ENCODE peak calls at places on chromosome 22, in four cellular contexts. O, D, P and F are unnamed samples.
A peak's percentile ranks its signal among the peaks of the same experiment; 100 is the strongest.

GRCh38 chr22:49330421-49331222 is 497.1 kb downstream of the BRD1 start:
- DNase-seq in O (no peak), D (no peak), P (no peak), F (no peak)

GRCh38 chr22:23409976-23410375 is 170.1 kb downstream of the IGLL1 start:
- DNase-seq in O (no peak), D (no peak), P (no peak), F (no peak)

GRCh38 chr22:44125421-44125820 is 55.3 kb upstream of the PARVG start:
- DNase-seq in O (no peak), D (no peak), P (no peak), F (no peak)

GRCh38 chr22:49632199-49633009 is 195.3 kb downstream of the BRD1 start:
- DNase-seq in O (no peak), D (no peak), P (peak; percentile 47), F (peak; percentile 68)

GRCh38 chr22:48366056-48366455 is 1461.6 kb downstream of the BRD1 start:
- DNase-seq in O (no peak), D (no peak), P (no peak), F (no peak)

GRCh38 chr22:36009085-36009484 is 19.5 kb downstream of the RBFOX2 start:
- DNase-seq in O (no peak), D (no peak), P (no peak), F (no peak)

GRCh38 chr22:41939981-41940852 is 6.7 kb downstream of the CENPM start:
- DNase-seq in O (peak; percentile 89), D (peak; percentile 81), P (no peak), F (no peak)

GRCh38 chr22:40436460-40437431 is 66.4 kb downstream of the SGSM3 start:
- DNase-seq in O (peak; percentile 84), D (no peak), P (peak; percentile 41), F (no peak)

GRCh38 chr22:42920101-42920820 is 63.2 kb upstream of the ARFGAP3 start:
- DNase-seq in O (no peak), D (no peak), P (no peak), F (no peak)

GRCh38 chr22:48697223-48697622 is 1130.5 kb downstream of the BRD1 start:
- DNase-seq in O (no peak), D (no peak), P (no peak), F (no peak)

GRCh38 chr22:45211848-45212247 is 28.8 kb downstream of the KIAA0930 start:
- DNase-seq in O (no peak), D (no peak), P (no peak), F (no peak)

DNA sequence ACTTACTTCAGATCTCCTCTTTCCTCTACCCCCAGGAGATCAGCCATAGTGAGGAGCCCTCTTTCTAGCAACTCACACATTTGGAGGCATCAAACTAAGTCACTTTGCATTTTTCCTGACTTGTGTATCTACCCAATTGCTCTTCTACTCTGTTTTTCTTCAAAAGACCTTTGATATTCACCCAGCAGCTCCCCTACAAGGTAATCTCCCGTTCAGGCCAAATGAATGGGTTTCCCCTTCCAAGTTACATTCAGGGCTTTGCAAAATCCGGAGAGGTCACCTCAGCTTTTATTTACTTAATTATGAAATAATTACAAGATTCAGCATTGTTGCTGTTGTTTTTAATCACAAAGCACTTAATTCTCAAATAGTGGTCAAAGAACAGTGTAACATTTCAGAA is 6.1 kb downstream of the LARGE1 start:
- DNase-seq in O (no peak), D (no peak), P (no peak), F (no peak)
- H3K4me3 ChIP-seq in O (no peak overlapping the region), D (no peak overlapping the region), P (no peak overlapping the region), F (no peak overlapping the region)

DNA sequence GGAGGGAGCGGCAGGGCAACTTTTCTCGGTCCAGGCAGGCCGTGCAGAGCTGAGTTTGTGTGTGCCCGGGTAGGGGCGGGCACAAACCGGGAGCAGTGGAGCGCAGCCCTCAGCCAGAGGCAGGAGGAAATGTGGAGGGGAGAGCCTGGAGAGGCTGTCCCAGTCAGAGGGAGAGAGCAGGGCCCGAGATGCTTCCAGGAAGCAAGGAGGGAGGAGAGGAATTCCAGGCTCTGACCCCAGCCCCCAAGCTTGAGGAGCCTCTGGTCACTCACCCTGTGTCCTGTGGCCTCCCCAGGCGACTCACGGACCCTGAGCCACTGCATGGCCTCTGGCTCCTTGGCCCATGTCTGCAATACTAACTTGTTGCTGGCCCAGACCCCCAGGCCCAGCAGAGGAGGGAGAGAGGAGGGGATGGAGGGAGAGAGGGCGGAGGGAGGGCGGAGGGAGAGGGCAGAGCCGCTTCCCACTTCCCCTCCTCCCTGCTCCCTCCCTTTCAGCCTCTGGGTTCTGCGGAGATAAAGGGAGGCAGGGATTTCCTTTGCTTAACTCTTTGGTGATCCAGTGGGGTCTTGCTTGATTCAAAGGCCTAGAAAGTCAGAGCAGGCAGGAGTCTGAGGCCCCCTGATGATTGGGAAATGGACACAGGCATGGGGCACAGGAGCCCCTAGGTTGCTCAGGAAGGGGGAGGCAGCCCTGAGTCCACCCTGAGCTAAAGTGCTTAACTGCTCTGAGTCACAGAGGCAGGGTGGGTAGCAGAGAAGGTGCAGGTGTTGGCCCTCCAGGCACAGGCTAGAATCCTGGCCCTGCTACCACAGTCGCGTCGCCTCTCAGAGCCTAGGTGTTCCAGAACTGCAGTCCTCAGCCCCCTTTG is at the start of gene C1QTNF6:
- DNase-seq in O (no peak), D (no peak), P (peak; percentile 56), F (peak; percentile 66)
- H3K4me3 ChIP-seq in O (no peak within 1 kb of the TSS), D (peak within 1 kb of the TSS; percentile 56), P (peak within 1 kb of the TSS; percentile 58), F (peak within 1 kb of the TSS; percentile 55)

DNA sequence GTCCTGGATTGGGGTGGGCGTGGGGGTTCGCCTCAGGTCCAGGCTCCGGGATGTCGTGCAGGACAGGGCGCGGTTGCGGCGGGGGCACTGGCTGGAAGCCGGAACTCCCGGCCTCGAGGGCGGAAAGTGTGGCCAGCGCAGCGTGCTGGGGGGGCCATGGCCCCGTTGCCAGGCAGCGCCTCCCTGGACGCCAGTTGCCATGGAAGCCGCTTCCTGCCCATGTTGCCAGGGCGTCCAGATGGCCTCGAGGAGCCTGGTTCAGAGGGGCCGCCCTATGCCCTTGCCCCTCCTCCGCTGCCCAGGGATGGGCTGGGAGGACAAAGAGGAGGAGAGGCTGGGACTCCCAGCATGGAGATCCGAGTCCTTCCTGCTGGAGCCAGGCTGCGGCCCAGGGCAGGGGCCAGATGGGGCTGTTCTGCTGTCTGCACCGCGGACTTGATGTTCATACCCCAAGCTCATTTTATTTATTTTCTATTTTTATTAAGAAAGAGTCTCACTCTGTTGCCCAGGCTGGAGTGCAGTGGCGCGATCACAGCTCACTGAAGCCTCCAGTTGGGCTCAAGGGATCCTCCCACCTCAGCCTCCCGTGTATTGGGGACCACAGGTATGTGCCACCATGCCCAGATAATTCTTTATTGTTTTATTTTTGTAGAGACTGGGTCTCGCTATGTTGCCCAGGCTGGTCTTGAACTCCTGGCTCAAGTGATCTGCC is 4.6 kb upstream of the CCDC188 start:
- DNase-seq in O (peak; percentile 28), D (no peak), P (peak; percentile 58), F (peak; percentile 73)
- H3K4me3 ChIP-seq in O (no peak overlapping the region), D (peak overlapping the region; percentile 47), P (peak overlapping the region; percentile 56), F (peak overlapping the region; percentile 31)

DNA sequence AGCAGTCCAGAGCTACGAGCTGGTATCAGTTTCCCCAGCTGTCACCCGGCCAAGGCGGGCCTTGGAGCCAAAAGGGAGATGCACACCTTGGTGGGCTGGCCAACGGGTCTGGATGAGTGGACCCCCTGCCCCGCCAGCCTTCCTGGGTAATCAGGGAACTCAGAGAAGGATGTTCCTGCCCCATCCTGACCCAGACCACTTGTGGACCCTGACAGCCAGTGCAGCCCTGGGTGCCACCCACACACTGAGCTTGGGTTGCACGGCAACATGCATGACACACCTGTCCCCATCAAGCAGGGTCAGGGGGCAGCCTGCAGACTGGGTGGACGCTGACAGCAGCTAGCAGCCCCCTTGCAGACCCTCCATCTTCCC is 8.6 kb downstream of the SLC25A1 start:
- DNase-seq in O (no peak), D (no peak), P (no peak), F (no peak)
- H3K4me3 ChIP-seq in O (no peak overlapping the region), D (peak overlapping the region; percentile 51), P (peak overlapping the region; percentile 54), F (peak overlapping the region; percentile 29)